ENCODE peak calls at places on chromosome 3, in nine cellular contexts. G is stimulated activated CD4-positive, alpha-beta T cell treated with anti-CD3 and anti-CD28 coated beads, Interleukin-15, amount 100 ng/mL, for 24 hours; N is AG10803; U is AG04450; L is renal cortical epithelial cell; H is stimulated activated naive B cell treated with anti-CD40 and anti-IgM and Interleukin-4, amounts not matched to agents 10 μg/mL and 1 μg/mL and 100 μg/mL, for 72 hours; J is MCF 10A; Q is brain microvascular endothelial cell; B is AG09309. A is an unnamed sample.

GRCh38 chr3:107913671-107914070 is 177.2 kb downstream of the CD47 start:
- DNase-seq in G (no peak), N (peak; percentile 21), U (no peak), L (peak; percentile 65), H (no peak), J (no peak), Q (no peak), B (no peak), A (no peak)

GRCh38 chr3:45915518-45916231 is 27.6 kb upstream of the CXCR6 start:
- DNase-seq in G (peak; percentile 89), N (peak; percentile 86), U (peak; percentile 70), L (peak; percentile 88), H (peak; percentile 79), J (peak; percentile 92), Q (peak; percentile 92), B (peak; percentile 66), A (peak; percentile 87)

GRCh38 chr3:42515391-42515916 is 13.0 kb downstream of the VIPR1 start:
- DNase-seq in G (no peak), N (no peak), U (no peak), L (no peak), H (no peak), J (peak; percentile 91), Q (no peak), B (no peak), A (no peak)

GRCh38 chr3:89278305-89278704 is 170.9 kb downstream of the EPHA3 start:
- DNase-seq in G (no peak), N (no peak), U (no peak), L (peak; percentile 1), H (no peak), J (no peak), Q (no peak), B (no peak), A (no peak)

GRCh38 chr3:7934362-7934761 is 567.3 kb upstream of the LMCD1 start:
- DNase-seq in G (no peak), N (no peak), U (no peak), L (no peak), H (no peak), J (no peak), Q (no peak), B (no peak), A (no peak)

GRCh38 chr3:71160800-71161546 is 422.6 kb downstream of the FOXP1 start:
- DNase-seq in G (peak; percentile 24), N (no peak), U (peak; percentile 71), L (peak; percentile 99), H (no peak), J (peak; percentile 23), Q (peak; percentile 54), B (no peak), A (no peak)

GRCh38 chr3:61358364-61358763 is 107.1 kb upstream of the FHIT start:
- DNase-seq in G (no peak), N (no peak), U (no peak), L (peak; percentile 36), H (peak; percentile 68), J (no peak), Q (no peak), B (no peak), A (no peak)

GRCh38 chr3:71127463-71128243 is 455.9 kb downstream of the FOXP1 start:
- DNase-seq in G (peak; percentile 53), N (peak; percentile 36), U (no peak), L (peak; percentile 65), H (no peak), J (no peak), Q (peak; percentile 93), B (no peak), A (peak; percentile 49)

GRCh38 chr3:125123906-125124305 is 68.1 kb upstream of the HEG1 start:
- DNase-seq in G (no peak), N (peak; percentile 70), U (no peak), L (no peak), H (no peak), J (no peak), Q (peak; percentile 59), B (no peak), A (peak; percentile 31)

GRCh38 chr3:13021141-13021933 is 51.9 kb downstream of the IQSEC1 start:
- DNase-seq in G (no peak), N (no peak), U (no peak), L (no peak), H (peak; percentile 73), J (peak; percentile 60), Q (no peak), B (no peak), A (no peak)

GRCh38 chr3:18712713-18713575 is 287.8 kb upstream of the SATB1 start:
- DNase-seq in G (peak; percentile 49), N (no peak), U (no peak), L (no peak), H (no peak), J (no peak), Q (no peak), B (no peak), A (no peak)

GRCh38 chr3:138331143-138331894 is 1.7 kb upstream of the NME9 start:
- DNase-seq in G (no peak), N (peak; percentile 45), U (no peak), L (no peak), H (no peak), J (no peak), Q (peak; percentile 9), B (no peak), A (no peak)

GRCh38 chr3:63467392-63467791 is 185.1 kb upstream of the SNTN start:
- DNase-seq in G (no peak), N (no peak), U (no peak), L (no peak), H (no peak), J (no peak), Q (no peak), B (no peak), A (no peak)

GRCh38 chr3:139561959-139562676 is 22.6 kb upstream of the RBP1 start:
- DNase-seq in G (no peak), N (peak; percentile 16), U (peak; percentile 8), L (peak; percentile 48), H (no peak), J (peak; percentile 56), Q (peak; percentile 32), B (no peak), A (peak; percentile 20)

GRCh38 chr3:15631426-15632211 is 30.1 kb downstream of the BTD start:
- DNase-seq in G (no peak), N (no peak), U (no peak), L (no peak), H (no peak), J (peak; percentile 14), Q (no peak), B (no peak), A (no peak)

GRCh38 chr3:159922861-159923312 is 65.7 kb upstream of the IL12A start:
- DNase-seq in G (no peak), N (no peak), U (no peak), L (no peak), H (peak; percentile 76), J (no peak), Q (no peak), B (no peak), A (no peak)

GRCh38 chr3:14624498-14624897 is 27.1 kb upstream of the CCDC174 start:
- DNase-seq in G (no peak), N (no peak), U (no peak), L (no peak), H (no peak), J (no peak), Q (no peak), B (no peak), A (no peak)

GRCh38 chr3:50524751-50525150 is 21.3 kb upstream of the CACNA2D2 start:
- DNase-seq in G (no peak), N (no peak), U (no peak), L (no peak), H (no peak), J (no peak), Q (no peak), B (no peak), A (no peak)

GRCh38 chr3:141093971-141094401 is 42.8 kb downstream of the SPSB4 start:
- DNase-seq in G (no peak), N (no peak), U (no peak), L (no peak), H (no peak), J (peak; percentile 74), Q (no peak), B (no peak), A (no peak)

GRCh38 chr3:122255757-122256439 is 69.2 kb upstream of the CSTA start:
- DNase-seq in G (no peak), N (no peak), U (peak; percentile 1), L (no peak), H (no peak), J (no peak), Q (no peak), B (no peak), A (no peak)

GRCh38 chr3:47907784-47908183 is 104.8 kb downstream of the DHX30 start:
- DNase-seq in G (no peak), N (no peak), U (no peak), L (no peak), H (no peak), J (no peak), Q (no peak), B (no peak), A (no peak)

GRCh38 chr3:63580151-63580550 is 72.3 kb upstream of the SNTN start:
- DNase-seq in G (no peak), N (peak; percentile 4), U (no peak), L (peak; percentile 18), H (no peak), J (peak; percentile 4), Q (no peak), B (no peak), A (no peak)

GRCh38 chr3:108123326-108123725 is 32.5 kb upstream of the CD47 start:
- DNase-seq in G (no peak), N (no peak), U (no peak), L (no peak), H (no peak), J (no peak), Q (no peak), B (no peak), A (no peak)

GRCh38 chr3:56976666-56977560 is 83.6 kb upstream of the SPATA12 start:
- DNase-seq in G (no peak), N (peak; percentile 88), U (no peak), L (peak; percentile 47), H (no peak), J (peak; percentile 23), Q (peak; percentile 18), B (peak; percentile 37), A (no peak)

GRCh38 chr3:133892546-133893231 is 3.0 kb downstream of the RAB6B start:
- DNase-seq in G (no peak), N (no peak), U (no peak), L (no peak), H (no peak), J (no peak), Q (no peak), B (no peak), A (no peak)

GRCh38 chr3:163622384-163622783 is 1455.9 kb downstream of the SI start:
- DNase-seq in G (no peak), N (no peak), U (no peak), L (no peak), H (no peak), J (no peak), Q (peak; percentile 52), B (no peak), A (no peak)

GRCh38 chr3:39780352-39780751 is 29.1 kb upstream of the MYRIP start:
- DNase-seq in G (no peak), N (no peak), U (no peak), L (no peak), H (no peak), J (no peak), Q (no peak), B (no peak), A (no peak)

GRCh38 chr3:159785276-159785675 is 203.4 kb upstream of the IL12A start:
- DNase-seq in G (no peak), N (no peak), U (no peak), L (no peak), H (no peak), J (peak; percentile 64), Q (peak; percentile 56), B (no peak), A (no peak)

GRCh38 chr3:43017593-43018195 is 38.6 kb downstream of the GASK1A start:
- DNase-seq in G (no peak), N (no peak), U (no peak), L (no peak), H (no peak), J (no peak), Q (no peak), B (no peak), A (no peak)

GRCh38 chr3:57647292-57647940 is 45.5 kb downstream of the DENND6A start:
- DNase-seq in G (no peak), N (no peak), U (no peak), L (no peak), H (no peak), J (no peak), Q (no peak), B (no peak), A (no peak)